ENCODE peak calls at places on chromosomes 13 and 19, in four cellular contexts. X is GM12878, G is H1, M is HepG2. C is an unnamed sample. For H3K4me1, the result is how much of the 10 kb centered on the place peaks cover.

GRCh38 chr19:56091066-56091490 is 30.0 kb downstream of the ZNF787 start:
- DNase-seq in X (no peak), M (no peak), G (no peak), C (no peak)

GRCh38 chr19:33796164-33797100 is at the start of gene KCTD15:
- DNase-seq in X (no peak), G (peak), M (no peak), C (no peak)

GRCh38 chr13:24159362-24159761 is 1.2 kb upstream of the SPATA13 start:
- DNase-seq in M (no peak), G (no peak), X (no peak), C (no peak)

GRCh38 chr19:48881741-48882657 is 9.8 kb downstream of the PPP1R15A start:
- DNase-seq in G (peak), X (no peak), M (no peak), C (no peak)

GRCh38 chr19:13995017-13995728 is 10.9 kb downstream of the RFX1 start:
- DNase-seq in G (no peak), X (no peak), M (no peak), C (no peak)

GRCh38 chr19:679418-680286 is 3.5 kb downstream of the FSTL3 start:
- DNase-seq in M (no peak), G (no peak), X (no peak), C (no peak)

GRCh38 chr13:20231839-20232555 is at the start of gene GJB6:
- DNase-seq in M (no peak), X (no peak), G (peak), C (peak)

GRCh38 chr19:1690570-1691307 is 38.3 kb upstream of the TCF3 start:
- DNase-seq in X (no peak), M (no peak), G (peak), C (peak)

GRCh38 chr13:109385161-109385560 is 401.2 kb downstream of the IRS2 start:
- DNase-seq in X (no peak), M (no peak), G (no peak), C (no peak)

GRCh38 chr13:78603240-78603947 is at the start of gene POU4F1:
- DNase-seq in G (peak), X (peak), M (peak), C (no peak)

GRCh38 chr19:4066682-4067395 is at the start of gene ZBTB7A:
- DNase-seq in G (no peak), M (peak), X (no peak), C (no peak)

GRCh38 chr13:95813139-95813538 is 136.2 kb downstream of the DNAJC3 start:
- DNase-seq in G (no peak), M (no peak), X (no peak), C (no peak)

GRCh38 chr13:46389985-46390384 is 2.9 kb upstream of the RUBCNL start:
- DNase-seq in X (peak), G (no peak), M (peak), C (no peak)

GRCh38 chr19:58355215-58355796 is 2.0 kb upstream of the A1BG start:
- DNase-seq in X (no peak), M (no peak), G (no peak), C (no peak)

GRCh38 chr13:105346141-105346766 is 1189.2 kb downstream of the EFNB2 start:
- DNase-seq in X (no peak), M (peak), G (no peak), C (no peak)

GRCh38 chr19:30227661-30228112 is 144.5 kb upstream of the ZNF536 start:
- DNase-seq in M (peak), G (peak), X (no peak), C (peak)

GRCh38 chr13:21399741-21400140 is 59.4 kb downstream of the ZDHHC20 start:
- DNase-seq in M (no peak), G (no peak), X (no peak), C (no peak)

GRCh38 chr13:100633461-100633860 is 41.1 kb downstream of the TMTC4 start:
- DNase-seq in M (peak), X (no peak), G (no peak), C (no peak)

GRCh38 chr19:40908981-40909380 is 26.9 kb upstream of the CYP2A7 start:
- DNase-seq in M (no peak), X (no peak), G (no peak), C (no peak)

DNA sequence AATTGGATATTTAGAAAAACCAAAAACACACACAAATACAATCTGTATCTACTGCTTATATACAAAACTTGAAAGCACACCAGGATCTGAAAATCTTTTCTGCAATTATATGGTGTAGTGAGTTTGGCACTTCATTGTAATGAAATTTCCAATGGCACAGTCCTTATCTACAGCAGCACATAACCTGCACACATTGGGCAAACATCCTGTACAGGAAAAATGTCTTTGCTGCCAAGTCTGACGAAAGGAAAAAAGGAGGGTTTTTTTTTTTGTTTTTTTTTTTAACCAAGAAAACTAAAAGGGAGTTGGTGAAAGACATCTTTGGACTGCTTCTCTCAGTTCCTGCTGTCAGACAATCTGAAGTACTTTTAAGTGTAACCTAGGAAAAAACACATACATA is 107.8 kb downstream of the FOXO1 start:
- DNase-seq in G (no peak), M (no peak), X (no peak), C (no peak)
- H3K9ac ChIP-seq in G (no peak), M (no peak), X (no peak), C (no peak)

DNA sequence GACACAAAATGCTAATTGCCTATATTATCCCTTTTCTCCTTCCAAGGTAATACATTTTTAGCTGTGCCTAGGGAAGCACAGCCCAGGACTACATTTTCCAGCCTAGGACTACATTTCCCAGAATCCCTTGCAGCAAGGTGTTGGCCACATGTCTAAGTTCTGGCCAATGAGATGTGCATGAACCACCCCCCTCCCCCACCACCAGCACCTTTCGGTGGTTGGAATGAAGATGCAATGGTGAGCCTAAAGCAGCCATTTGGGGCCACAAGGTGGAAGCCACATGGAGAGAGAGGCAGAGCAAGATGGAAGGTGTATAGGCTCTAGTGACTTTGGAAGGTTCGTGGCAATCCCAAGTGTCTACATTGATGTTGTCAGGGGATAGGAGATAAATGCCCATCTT is 16.2 kb downstream of the UNC13A start:
- DNase-seq in X (no peak), M (peak), G (peak), C (peak)
- TF ChIP-seq SUZ12 in X (no peak), M (no peak), G (no peak), C (no peak)

DNA sequence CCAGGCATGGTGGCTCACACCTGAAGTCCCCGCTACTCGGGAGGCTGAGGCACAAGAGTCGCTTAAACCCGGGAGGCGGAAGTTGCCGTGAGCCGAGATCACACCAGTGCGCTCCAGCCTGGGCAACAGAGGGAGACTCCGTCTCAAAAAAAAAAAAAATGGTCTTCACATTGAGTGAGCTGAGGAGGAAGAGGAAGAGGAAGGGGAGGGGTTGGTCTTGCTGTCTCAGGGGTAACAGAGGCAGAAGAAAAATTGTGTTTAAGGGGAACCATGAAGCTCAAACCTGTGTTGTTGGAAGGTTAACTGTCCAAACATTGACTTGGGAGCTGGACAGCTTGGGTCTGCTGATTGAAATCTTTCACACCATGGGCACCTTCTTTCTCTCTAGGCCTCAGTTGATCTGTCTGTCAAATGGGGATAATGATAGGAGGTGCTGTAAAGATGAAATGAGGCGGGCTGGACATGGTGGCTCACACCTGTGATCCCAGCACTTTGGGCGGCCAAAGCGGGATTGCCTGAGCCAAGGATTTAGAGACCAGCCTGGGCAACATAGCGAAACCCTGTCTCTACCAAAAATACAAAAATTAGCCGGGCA is 9.8 kb upstream of the SLC44A2 start:
- DNase-seq in M (no peak), G (no peak), X (no peak), C (no peak)
- H3K4me1 ChIP-seq in M (under half), G (under half), X (under half), C (under half)

GRCh38 chr13:110875243-110875642 is 39.6 kb downstream of the ANKRD10 start:
- DNase-seq in X (no peak), M (no peak), G (no peak), C (no peak)
- H3K9ac ChIP-seq in X (no peak), M (peak), G (no peak), C (no peak)

GRCh38 chr13:66660013-66660804 is 569.9 kb downstream of the PCDH9 start:
- DNase-seq in G (no peak), X (no peak), M (no peak), C (no peak)

GRCh38 chr13:66661336-66661735 is 568.8 kb downstream of the PCDH9 start:
- DNase-seq in M (no peak), G (no peak), X (no peak), C (no peak)

GRCh38 chr13:66663206-66663605 is 566.9 kb downstream of the PCDH9 start:
- DNase-seq in G (no peak), X (no peak), M (no peak), C (no peak)

DNA sequence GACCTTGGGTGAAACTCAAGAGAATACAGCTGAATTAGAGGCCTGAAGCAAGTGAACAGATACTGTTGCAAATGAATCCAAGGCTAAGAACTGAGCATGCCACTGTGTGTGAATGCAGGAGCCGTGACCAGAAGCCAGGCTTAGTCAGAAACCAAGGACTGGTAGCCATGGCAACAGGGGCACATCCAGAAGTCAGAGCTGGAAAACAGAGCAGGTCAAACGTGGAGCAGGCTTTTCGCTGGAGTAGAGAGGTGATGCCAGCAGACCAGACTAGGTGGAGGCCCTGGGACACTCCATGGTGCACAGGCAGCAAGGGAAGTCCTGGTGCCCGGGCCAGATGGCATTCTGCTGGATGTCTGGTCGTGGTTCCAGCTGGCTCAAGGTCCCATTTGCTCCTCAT is 564.1 kb downstream of the PCDH9 start:
- DNase-seq in G (no peak), M (no peak), X (no peak), C (peak)
- TF ChIP-seq SUZ12 in G (no peak), M (no peak), X (no peak), C (no peak)

GRCh38 chr19:19461306-19461670 is 54.1 kb downstream of the TSSK6 start:
- DNase-seq in G (no peak), X (no peak), M (no peak), C (no peak)
- H3K4me1 ChIP-seq in G (half or more), X (half or more), M (under half), C (half or more)